ENCODE peak calls at places on chromosomes 12 and 14, in four cellular contexts. V is astrocyte, E is foreskin keratinocyte, R is endothelial cell. C is an unnamed sample.

GRCh38 chr12:51721281-51721940 is 127.1 kb downstream of the FIGNL2 start:
- DNase-seq in V (peak; percentile 29), R (peak; percentile 65), E (no peak), C (no peak)

GRCh38 chr14:88013750-88014349 is 8.9 kb downstream of the GPR65 start:
- DNase-seq in V (peak; percentile 40), E (no peak), R (peak; percentile 65), C (peak; percentile 37)

GRCh38 chr12:104930388-104931326 is 27.4 kb downstream of the SLC41A2 start:
- DNase-seq in V (peak; percentile 51), E (peak; percentile 68), R (no peak), C (no peak)

GRCh38 chr12:108732489-108732888 is 1.2 kb upstream of the CORO1C start:
- DNase-seq in E (no peak), V (no peak), R (no peak), C (no peak)

GRCh38 chr14:105430042-105430441 is 10.4 kb downstream of the MTA1 start:
- DNase-seq in V (no peak), E (no peak), R (no peak), C (no peak)

GRCh38 chr12:116495260-116495659 is 63.9 kb upstream of the MAP1LC3B2 start:
- DNase-seq in E (no peak), R (no peak), V (peak; percentile 66), C (peak; percentile 21)

GRCh38 chr12:98228619-98229538 is 286.5 kb upstream of the TMPO start:
- DNase-seq in E (no peak), V (no peak), R (no peak), C (no peak)

GRCh38 chr14:37596790-37597189 is 1.4 kb downstream of the TTC6 start:
- DNase-seq in V (no peak), E (no peak), R (no peak), C (no peak)

GRCh38 chr12:31117203-31118011 is 43.7 kb downstream of the DDX11 start:
- DNase-seq in R (peak; percentile 53), V (peak; percentile 8), E (peak; percentile 2), C (no peak)

GRCh38 chr14:101961746-101962502 is 2.4 kb upstream of the DYNC1H1 start:
- DNase-seq in E (no peak), V (no peak), R (no peak), C (no peak)

GRCh38 chr12:100675432-100675831 is 101.9 kb downstream of the GAS2L3 start:
- DNase-seq in R (no peak), V (peak; percentile 34), E (no peak), C (peak; percentile 22)

GRCh38 chr14:100246809-100247428 is 8.0 kb downstream of the YY1 start:
- DNase-seq in R (peak; percentile 52), V (no peak), E (no peak), C (no peak)

GRCh38 chr12:75120202-75120774 is 89.4 kb downstream of the KCNC2 start:
- DNase-seq in V (peak; percentile 26), R (no peak), E (no peak), C (no peak)

GRCh38 chr14:68786491-68787234 is 6.2 kb downstream of the ZFP36L1 start:
- DNase-seq in E (peak; percentile 98), V (peak; percentile 74), R (no peak), C (no peak)

GRCh38 chr12:117034691-117035090 is 64.5 kb downstream of the TESC start:
- DNase-seq in E (no peak), R (no peak), V (no peak), C (no peak)

GRCh38 chr14:24426912-24427536 is 2.4 kb downstream of the CBLN3 start:
- DNase-seq in E (no peak), R (no peak), V (no peak), C (no peak)

GRCh38 chr12:101745481-101745880 is 6.2 kb upstream of the SYCP3 start:
- DNase-seq in V (no peak), E (no peak), R (no peak), C (no peak)
- TF ChIP-seq CTCF in V (no peak), E (no peak), R (no peak), C (no peak)

GRCh38 chr12:56391721-56392120 is 29.1 kb upstream of the APOF start:
- DNase-seq in R (no peak), V (no peak), E (no peak), C (no peak)

GRCh38 chr12:56398324-56398723 is 35.7 kb upstream of the APOF start:
- DNase-seq in E (no peak), R (no peak), V (no peak), C (no peak)

GRCh38 chr12:56387152-56387551 is 24.5 kb upstream of the APOF start:
- DNase-seq in E (no peak), V (peak; percentile 6), R (no peak), C (no peak)

GRCh38 chr12:56389215-56389850 is 26.7 kb upstream of the APOF start:
- DNase-seq in V (no peak), E (no peak), R (no peak), C (no peak)

GRCh38 chr12:56392331-56392730 is 29.7 kb upstream of the APOF start:
- DNase-seq in E (no peak), R (no peak), V (no peak), C (no peak)
- TF ChIP-seq CTCF in E (no peak), R (no peak), V (no peak), C (no peak)

GRCh38 chr14:80356413-80356812 is 145.1 kb upstream of the DIO2 start:
- DNase-seq in V (peak; percentile 10), E (no peak), R (peak; percentile 10), C (no peak)
- TF ChIP-seq CTCF in V (peak; percentile 55), E (peak; percentile 55), R (peak; percentile 46), C (peak; percentile 63)

DNA sequence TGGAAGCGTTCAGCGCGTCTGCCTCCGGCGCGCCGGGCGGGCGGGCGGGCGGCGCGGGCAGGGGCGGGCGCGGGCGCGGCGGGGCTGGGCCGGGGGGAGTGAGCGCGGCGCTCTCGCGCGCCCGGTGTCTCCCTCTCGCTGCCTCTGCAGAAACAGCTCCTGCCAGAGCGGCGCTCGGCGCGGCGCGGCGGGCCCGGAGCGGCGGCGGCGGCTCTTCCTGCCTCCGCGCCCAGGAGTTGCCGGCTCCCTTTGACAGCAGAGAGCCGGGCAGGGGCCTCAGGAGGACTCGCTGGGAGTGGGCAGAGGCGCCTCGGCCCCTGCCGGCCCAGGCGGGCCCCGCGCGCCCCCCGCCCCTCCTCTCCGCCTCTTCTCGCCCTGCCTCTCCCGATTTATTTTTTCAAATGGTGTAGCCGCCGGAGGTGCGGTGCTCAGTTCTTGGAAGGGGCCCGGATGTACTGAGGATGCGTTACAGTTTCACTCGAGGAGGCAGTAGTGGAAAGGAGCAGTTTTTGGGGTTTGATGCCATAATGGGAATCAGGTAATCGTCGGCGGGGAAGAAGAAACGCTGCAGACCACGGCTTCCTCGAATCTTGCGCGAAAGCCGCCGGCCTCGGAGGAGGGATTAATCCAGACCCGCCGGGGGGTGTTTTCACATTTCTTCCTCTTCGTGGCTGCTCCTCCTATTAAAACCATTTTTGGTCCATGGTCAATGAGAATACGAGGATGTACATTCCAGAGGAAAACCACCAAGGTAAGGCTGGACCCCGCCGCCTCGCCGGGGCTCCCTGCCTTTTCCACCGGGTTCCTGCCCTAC is at the start of gene CACNA1C:
- DNase-seq in V (peak; percentile 47), E (no peak), R (peak; percentile 69), C (no peak)
- TF ChIP-seq CTCF in V (no peak), E (peak; percentile 24), R (no peak), C (no peak)

DNA sequence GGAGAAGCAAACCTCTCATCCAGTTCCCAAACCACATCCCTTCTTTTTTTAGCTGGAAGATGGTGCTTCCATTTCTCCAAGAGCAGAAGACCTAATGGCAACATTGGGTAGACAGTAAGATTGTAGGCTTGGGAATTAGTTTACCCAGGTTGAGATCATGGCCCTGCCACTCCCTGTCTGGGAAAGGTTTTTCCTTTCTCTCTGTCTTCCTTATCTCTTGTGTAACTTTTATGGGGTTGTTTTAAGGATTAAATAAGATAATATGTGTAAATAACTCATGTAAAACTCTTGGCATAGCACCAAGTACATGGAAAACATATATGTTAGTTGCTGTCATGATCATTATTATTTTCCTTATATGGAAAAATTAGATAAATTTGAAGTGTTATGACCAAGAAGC is 23.2 kb upstream of the PSMA6 start:
- DNase-seq in E (no peak), R (no peak), V (no peak), C (no peak)
- TF ChIP-seq CTCF in E (no peak), R (no peak), V (no peak), C (no peak)